ENCODE peak calls at places on chromosomes 2 and 18, in nine cellular contexts. One of them, this sample, is unnamed.

GRCh38 chr2:59529738-59530137 is 1023.7 kb downstream of the BCL11A start:
- DNase-seq in GM04504: no peak
- DNase-seq in GM19239: no peak
- DNase-seq in T1000: no peak
- DNase-seq in GM20000: no peak
- DNase-seq in stimulated activated naive CD4-positive, alpha-beta T cell: no peak
- DNase-seq in neuronal stem cell: no peak
- DNase-seq in fibroblast of lung: no peak
- DNase-seq in Calu3: no peak
- DNase-seq in this sample: no peak

GRCh38 chr2:215831296-215831913 is 181.9 kb downstream of the MREG start:
- DNase-seq in GM19239: no peak
- DNase-seq in Calu3: peak
- DNase-seq in stimulated activated naive CD4-positive, alpha-beta T cell: no peak
- DNase-seq in fibroblast of lung: peak
- DNase-seq in GM04504: no peak
- DNase-seq in neuronal stem cell: no peak
- DNase-seq in T1000: no peak
- DNase-seq in GM20000: peak
- DNase-seq in this sample: no peak

GRCh38 chr2:203656522-203657287 is 49.7 kb upstream of the CD28 start:
- DNase-seq in T1000: no peak
- DNase-seq in GM19239: no peak
- DNase-seq in fibroblast of lung: peak
- DNase-seq in GM20000: no peak
- DNase-seq in stimulated activated naive CD4-positive, alpha-beta T cell: no peak
- DNase-seq in GM04504: no peak
- DNase-seq in neuronal stem cell: peak
- DNase-seq in Calu3: peak
- DNase-seq in this sample: no peak

GRCh38 chr2:190554357-190555006 is 20.0 kb upstream of the NEMP2 start:
- DNase-seq in T1000: no peak
- DNase-seq in fibroblast of lung: no peak
- DNase-seq in GM04504: no peak
- DNase-seq in stimulated activated naive CD4-positive, alpha-beta T cell: no peak
- DNase-seq in Calu3: no peak
- DNase-seq in neuronal stem cell: no peak
- DNase-seq in GM20000: no peak
- DNase-seq in GM19239: no peak
- DNase-seq in this sample: no peak

GRCh38 chr2:239193925-239194687 is 206.7 kb downstream of the HDAC4 start:
- DNase-seq in neuronal stem cell: no peak
- DNase-seq in GM20000: no peak
- DNase-seq in GM04504: no peak
- DNase-seq in fibroblast of lung: no peak
- DNase-seq in stimulated activated naive CD4-positive, alpha-beta T cell: no peak
- DNase-seq in GM19239: no peak
- DNase-seq in Calu3: no peak
- DNase-seq in T1000: no peak
- DNase-seq in this sample: no peak

GRCh38 chr2:16461672-16462071 is 204.0 kb downstream of the CYRIA start:
- DNase-seq in fibroblast of lung: no peak
- DNase-seq in Calu3: no peak
- DNase-seq in GM04504: no peak
- DNase-seq in stimulated activated naive CD4-positive, alpha-beta T cell: no peak
- DNase-seq in neuronal stem cell: no peak
- DNase-seq in GM19239: no peak
- DNase-seq in T1000: no peak
- DNase-seq in GM20000: no peak
- DNase-seq in this sample: no peak

GRCh38 chr2:20530520-20530919 is 83.6 kb downstream of the RHOB start:
- DNase-seq in T1000: no peak
- DNase-seq in neuronal stem cell: no peak
- DNase-seq in stimulated activated naive CD4-positive, alpha-beta T cell: no peak
- DNase-seq in Calu3: no peak
- DNase-seq in GM04504: no peak
- DNase-seq in fibroblast of lung: no peak
- DNase-seq in GM20000: no peak
- DNase-seq in GM19239: no peak
- DNase-seq in this sample: no peak

GRCh38 chr18:33212363-33212762 is 228.2 kb downstream of the CCDC178 start:
- DNase-seq in Calu3: no peak
- DNase-seq in GM19239: no peak
- DNase-seq in fibroblast of lung: peak
- DNase-seq in neuronal stem cell: no peak
- DNase-seq in T1000: no peak
- DNase-seq in stimulated activated naive CD4-positive, alpha-beta T cell: no peak
- DNase-seq in GM20000: no peak
- DNase-seq in GM04504: no peak
- DNase-seq in this sample: no peak

GRCh38 chr2:46036929-46037328 is 260.3 kb upstream of the EPAS1 start:
- DNase-seq in GM20000: no peak
- DNase-seq in stimulated activated naive CD4-positive, alpha-beta T cell: no peak
- DNase-seq in T1000: peak
- DNase-seq in fibroblast of lung: peak
- DNase-seq in GM19239: no peak
- DNase-seq in Calu3: no peak
- DNase-seq in GM04504: peak
- DNase-seq in neuronal stem cell: no peak
- DNase-seq in this sample: no peak

GRCh38 chr2:88690591-88691338 is 708 bp upstream of the RPIA start:
- DNase-seq in T1000: no peak
- DNase-seq in fibroblast of lung: no peak
- DNase-seq in GM19239: peak
- DNase-seq in stimulated activated naive CD4-positive, alpha-beta T cell: no peak
- DNase-seq in Calu3: peak
- DNase-seq in GM04504: no peak
- DNase-seq in neuronal stem cell: no peak
- DNase-seq in GM20000: peak
- DNase-seq in this sample: peak

GRCh38 chr2:96138146-96139145 is at the start of gene ASTL:
- DNase-seq in T1000: no peak
- DNase-seq in neuronal stem cell: no peak
- DNase-seq in GM20000: peak
- DNase-seq in stimulated activated naive CD4-positive, alpha-beta T cell: peak
- DNase-seq in fibroblast of lung: peak
- DNase-seq in GM04504: no peak
- DNase-seq in GM19239: no peak
- DNase-seq in Calu3: peak
- DNase-seq in this sample: peak

GRCh38 chr2:159506179-159506578 is 110.2 kb downstream of the BAZ2B start:
- DNase-seq in fibroblast of lung: no peak
- DNase-seq in GM19239: no peak
- DNase-seq in T1000: no peak
- DNase-seq in GM20000: no peak
- DNase-seq in stimulated activated naive CD4-positive, alpha-beta T cell: no peak
- DNase-seq in Calu3: no peak
- DNase-seq in GM04504: no peak
- DNase-seq in neuronal stem cell: no peak
- DNase-seq in this sample: no peak

GRCh38 chr2:109143214-109144187 is 14.5 kb downstream of the SH3RF3 start:
- DNase-seq in stimulated activated naive CD4-positive, alpha-beta T cell: peak
- DNase-seq in GM20000: no peak
- DNase-seq in GM04504: no peak
- DNase-seq in Calu3: no peak
- DNase-seq in neuronal stem cell: no peak
- DNase-seq in fibroblast of lung: no peak
- DNase-seq in GM19239: no peak
- DNase-seq in T1000: no peak
- DNase-seq in this sample: no peak